ENCODE peak calls at places on chromosomes 12 and 14, in four cellular contexts. One of them, this sample, is unnamed.

GRCh38 chr14:92486881-92487280 is 26.7 kb upstream of the RIN3 start:
- DNase-seq in K562: no peak
- DNase-seq in upper lobe of left lung: no peak
- DNase-seq in A549: no peak
- DNase-seq in this sample: no peak

GRCh38 chr14:91511014-91511466 is 930 bp upstream of the PPP4R3A start:
- DNase-seq in upper lobe of left lung: no peak
- DNase-seq in K562: peak; percentile 30
- DNase-seq in A549: peak; percentile 55
- DNase-seq in this sample: no peak

GRCh38 chr12:128813392-128813791 is 10.4 kb downstream of the SLC15A4 start:
- DNase-seq in A549: no peak
- DNase-seq in upper lobe of left lung: no peak
- DNase-seq in K562: no peak
- DNase-seq in this sample: no peak

GRCh38 chr14:95156765-95157194 is 549 bp downstream of the DICER1 start:
- DNase-seq in K562: peak; percentile 31
- DNase-seq in A549: peak; percentile 35
- DNase-seq in upper lobe of left lung: peak; percentile 91
- DNase-seq in this sample: peak; percentile 62

GRCh38 chr14:55339770-55340169 is 68.5 kb downstream of the FBXO34 start:
- DNase-seq in upper lobe of left lung: no peak
- DNase-seq in K562: no peak
- DNase-seq in A549: no peak
- DNase-seq in this sample: no peak

GRCh38 chr14:68918612-68919011 is 60.5 kb downstream of the ACTN1 start:
- DNase-seq in upper lobe of left lung: no peak
- DNase-seq in K562: no peak
- DNase-seq in A549: no peak
- DNase-seq in this sample: no peak

GRCh38 chr12:5953835-5954586 is 9.0 kb upstream of the ANO2 start:
- DNase-seq in upper lobe of left lung: no peak
- DNase-seq in K562: no peak
- DNase-seq in A549: no peak
- DNase-seq in this sample: no peak

GRCh38 chr12:46266382-46266791 is 2.5 kb downstream of the SLC38A1 start:
- DNase-seq in upper lobe of left lung: no peak
- DNase-seq in K562: peak; percentile 67
- DNase-seq in A549: peak; percentile 46
- DNase-seq in this sample: peak; percentile 29

GRCh38 chr14:61632401-61633195 is 62.7 kb upstream of the HIF1A start:
- DNase-seq in upper lobe of left lung: no peak
- DNase-seq in A549: no peak
- DNase-seq in K562: no peak
- DNase-seq in this sample: no peak

GRCh38 chr14:31827325-31827724 is 249.8 kb upstream of the ARHGAP5 start:
- DNase-seq in upper lobe of left lung: no peak
- DNase-seq in A549: no peak
- DNase-seq in K562: no peak
- DNase-seq in this sample: no peak

GRCh38 chr12:106170285-106170684 is 31.5 kb upstream of the NUAK1 start:
- DNase-seq in upper lobe of left lung: no peak
- DNase-seq in A549: peak; percentile 21
- DNase-seq in K562: no peak
- DNase-seq in this sample: no peak

GRCh38 chr12:106174876-106175275 is 36.1 kb upstream of the NUAK1 start:
- DNase-seq in K562: no peak
- DNase-seq in A549: no peak
- DNase-seq in upper lobe of left lung: no peak
- DNase-seq in this sample: no peak

GRCh38 chr12:106178582-106178981 is 39.8 kb upstream of the NUAK1 start:
- DNase-seq in A549: no peak
- DNase-seq in upper lobe of left lung: no peak
- DNase-seq in K562: no peak
- DNase-seq in this sample: no peak

GRCh38 chr12:106171117-106171750 is 32.5 kb upstream of the NUAK1 start:
- DNase-seq in A549: no peak
- DNase-seq in K562: no peak
- DNase-seq in upper lobe of left lung: no peak
- DNase-seq in this sample: no peak

GRCh38 chr12:106173442-106173841 is 34.7 kb upstream of the NUAK1 start:
- DNase-seq in A549: no peak
- DNase-seq in upper lobe of left lung: no peak
- DNase-seq in K562: no peak
- DNase-seq in this sample: no peak
- H3K27ac ChIP-seq in A549: no peak overlapping the region
- H3K27ac ChIP-seq in upper lobe of left lung: no peak overlapping the region
- H3K27ac ChIP-seq in K562: no peak overlapping the region
- H3K27ac ChIP-seq in this sample: no peak overlapping the region

GRCh38 chr14:71959055-71959454 is 26.8 kb downstream of the RGS6 start:
- DNase-seq in K562: no peak
- DNase-seq in A549: no peak
- DNase-seq in upper lobe of left lung: no peak
- DNase-seq in this sample: no peak

GRCh38 chr14:71960620-71961353 is 28.6 kb downstream of the RGS6 start:
- DNase-seq in K562: no peak
- DNase-seq in A549: no peak
- DNase-seq in upper lobe of left lung: no peak
- DNase-seq in this sample: no peak

GRCh38 chr14:71952381-71953363 is 20.4 kb downstream of the RGS6 start:
- DNase-seq in K562: no peak
- DNase-seq in upper lobe of left lung: no peak
- DNase-seq in A549: no peak
- DNase-seq in this sample: no peak

GRCh38 chr14:71961972-71962371 is 29.7 kb downstream of the RGS6 start:
- DNase-seq in K562: no peak
- DNase-seq in A549: no peak
- DNase-seq in upper lobe of left lung: no peak
- DNase-seq in this sample: no peak

GRCh38 chr14:71956920-71957563 is 24.8 kb downstream of the RGS6 start:
- DNase-seq in A549: no peak
- DNase-seq in upper lobe of left lung: no peak
- DNase-seq in K562: no peak
- DNase-seq in this sample: no peak
- TF ChIP-seq EP300 in A549: no peak
- TF ChIP-seq EP300 in upper lobe of left lung: no peak
- TF ChIP-seq EP300 in K562: no peak
- TF ChIP-seq EP300 in this sample: no peak

DNA sequence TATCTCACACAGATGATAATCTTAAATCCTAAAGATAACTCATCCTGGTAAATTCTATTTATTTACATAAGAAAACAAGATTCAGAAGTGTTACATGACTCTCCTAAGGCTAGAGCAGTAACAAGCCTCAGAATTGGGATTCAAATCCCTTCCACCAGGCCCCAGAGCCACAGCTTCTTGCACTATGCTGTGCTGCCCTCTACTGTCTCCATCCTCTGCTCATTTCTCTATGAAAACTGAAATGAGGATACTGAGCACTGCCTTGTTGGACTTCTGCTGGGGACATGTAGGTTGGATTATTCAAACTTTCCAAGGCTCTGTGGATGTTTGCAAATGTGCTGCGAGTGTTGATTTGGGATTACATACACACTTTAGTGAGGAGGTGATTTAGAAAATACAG is 23.5 kb upstream of the C12orf50 start:
- DNase-seq in A549: peak; percentile 71
- DNase-seq in upper lobe of left lung: no peak
- DNase-seq in K562: peak; percentile 56
- DNase-seq in this sample: no peak
- TF ChIP-seq CTCF in A549: peak; percentile 69
- TF ChIP-seq CTCF in upper lobe of left lung: no peak
- TF ChIP-seq CTCF in K562: peak; percentile 47
- TF ChIP-seq CTCF in this sample: no peak

DNA sequence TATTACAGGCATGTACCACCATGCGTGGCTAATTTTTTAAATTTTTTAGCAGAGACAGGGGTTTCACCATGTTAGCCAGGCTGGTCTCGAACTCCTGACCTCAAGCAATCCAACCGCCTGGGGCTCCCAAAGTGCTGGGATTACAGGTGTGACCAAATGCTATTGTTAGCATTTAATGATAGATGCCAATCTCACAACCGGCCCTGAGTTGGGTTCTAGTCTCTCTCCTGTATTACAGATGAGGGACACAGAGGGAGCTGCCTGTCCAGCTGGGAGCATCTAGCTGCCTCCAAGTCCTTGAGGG is 55.7 kb downstream of the TESC start:
- DNase-seq in K562: no peak
- DNase-seq in upper lobe of left lung: no peak
- DNase-seq in A549: no peak
- DNase-seq in this sample: no peak
- H3K27ac ChIP-seq in K562: peak overlapping the region; percentile 74
- H3K27ac ChIP-seq in upper lobe of left lung: no peak overlapping the region
- H3K27ac ChIP-seq in A549: no peak overlapping the region
- H3K27ac ChIP-seq in this sample: no peak overlapping the region